ENCODE peak calls at places on chromosomes 7 and 10, in seven cellular contexts. Q is T-cell, W is hippocampal formation, Z is caudate nucleus, U is Caco-2, O is HT-29, P is GM04504. G is an unnamed sample.

GRCh38 chr10:104274762-104275721 is 6.1 kb downstream of the GSTO2 start:
- DNase-seq in W (peak; percentile 71), O (peak; percentile 76), P (no peak), Z (peak; percentile 68), Q (peak; percentile 14), U (no peak), G (no peak)

GRCh38 chr7:147535619-147536200 is 1054.9 kb upstream of the C7orf33 start:
- DNase-seq in Z (no peak), O (no peak), P (peak; percentile 21), Q (no peak), U (no peak), W (no peak), G (no peak)

GRCh38 chr7:50292165-50292757 is 12.3 kb upstream of the IKZF1 start:
- DNase-seq in Z (no peak), W (no peak), O (no peak), U (no peak), P (no peak), Q (no peak), G (no peak)

GRCh38 chr7:130942211-130942964 is 208.4 kb upstream of the KLF14 start:
- DNase-seq in Z (no peak), O (peak; percentile 85), W (no peak), P (no peak), U (no peak), Q (no peak), G (no peak)

GRCh38 chr10:61744469-61744868 is 81.7 kb downstream of the CABCOCO1 start:
- DNase-seq in U (no peak), Q (no peak), W (no peak), Z (no peak), O (peak; percentile 32), P (no peak), G (peak; percentile 1)

GRCh38 chr7:77933394-77933793 is 134.8 kb downstream of the PHTF2 start:
- DNase-seq in W (no peak), O (no peak), U (no peak), Z (no peak), Q (no peak), P (peak; percentile 16), G (no peak)

GRCh38 chr7:94781236-94781635 is 125.3 kb upstream of the SGCE start:
- DNase-seq in Q (no peak), U (no peak), W (no peak), Z (no peak), O (no peak), P (no peak), G (no peak)

GRCh38 chr10:61452655-61453641 is at the start of gene TMEM26:
- DNase-seq in W (no peak), U (no peak), O (no peak), Q (no peak), P (no peak), Z (peak; percentile 10), G (no peak)

GRCh38 chr7:106305732-106306131 is 20.9 kb upstream of the NAMPT start:
- DNase-seq in P (no peak), W (no peak), O (no peak), Q (no peak), U (no peak), Z (no peak), G (no peak)

GRCh38 chr10:12041766-12042408 is 722 bp downstream of the UPF2 start:
- DNase-seq in P (no peak), O (peak; percentile 61), W (no peak), U (peak; percentile 41), Q (no peak), Z (no peak), G (peak; percentile 8)

GRCh38 chr7:31134246-31135188 is 82.4 kb downstream of the ADCYAP1R1 start:
- DNase-seq in P (peak; percentile 42), Q (no peak), Z (peak; percentile 60), W (peak; percentile 46), U (peak; percentile 78), O (peak; percentile 91), G (peak; percentile 10)

GRCh38 chr7:24715171-24715570 is 42.1 kb downstream of the GSDME start:
- DNase-seq in P (no peak), W (no peak), O (no peak), U (no peak), Q (no peak), Z (no peak), G (no peak)

GRCh38 chr10:5629789-5630436 is 36.5 kb downstream of the ASB13 start:
- DNase-seq in O (peak; percentile 93), U (peak; percentile 92), W (peak; percentile 54), Q (peak; percentile 56), Z (peak; percentile 73), P (peak; percentile 68), G (peak; percentile 46)

GRCh38 chr10:36712695-36713094 is 412.7 kb upstream of the ANKRD30A start:
- DNase-seq in Q (no peak), Z (no peak), U (no peak), O (no peak), W (no peak), P (no peak), G (no peak)

GRCh38 chr10:61643316-61643751 is 19.4 kb upstream of the CABCOCO1 start:
- DNase-seq in O (no peak), W (no peak), Z (no peak), Q (no peak), U (no peak), P (peak; percentile 60), G (peak; percentile 12)

GRCh38 chr7:95598511-95598910 is 2.2 kb upstream of the PDK4 start:
- DNase-seq in O (no peak), W (no peak), Q (no peak), Z (no peak), P (no peak), U (no peak), G (no peak)

GRCh38 chr7:7581531-7582179 is 15.0 kb downstream of the MIOS start:
- DNase-seq in O (peak; percentile 7), P (no peak), U (no peak), Z (no peak), W (no peak), Q (no peak), G (no peak)

GRCh38 chr7:47291461-47292051 is 290.4 kb downstream of the TNS3 start:
- DNase-seq in U (no peak), Q (no peak), P (peak; percentile 87), Z (no peak), O (no peak), W (no peak), G (no peak)

GRCh38 chr7:471866-472639 is 47.6 kb downstream of the PDGFA start:
- DNase-seq in W (peak; percentile 18), O (no peak), Q (peak; percentile 5), Z (no peak), U (no peak), P (peak; percentile 93), G (no peak)

GRCh38 chr10:11197266-11197712 is 179.6 kb downstream of the CELF2 start:
- DNase-seq in U (no peak), O (no peak), Z (peak; percentile 19), Q (no peak), W (no peak), P (no peak), G (no peak)

GRCh38 chr7:106400990-106401389 is 116.2 kb upstream of the NAMPT start:
- DNase-seq in P (no peak), Z (no peak), O (no peak), U (no peak), W (no peak), Q (no peak), G (no peak)

GRCh38 chr7:127886248-127886647 is 145.0 kb downstream of the LRRC4 start:
- DNase-seq in Z (no peak), Q (no peak), P (no peak), W (no peak), U (no peak), O (no peak), G (no peak)

GRCh38 chr7:41695661-41696322 is 7.1 kb downstream of the INHBA start:
- DNase-seq in P (no peak), U (no peak), W (no peak), Q (no peak), O (no peak), Z (no peak), G (no peak)

GRCh38 chr7:154832557-154833138 is 170.3 kb downstream of the PAXIP1 start:
- DNase-seq in Q (no peak), P (no peak), O (peak; percentile 67), Z (peak; percentile 60), U (peak; percentile 25), W (peak; percentile 43), G (peak; percentile 19)

GRCh38 chr7:159086301-159086925 is 58.3 kb downstream of the VIPR2 start:
- DNase-seq in Q (no peak), U (no peak), O (no peak), W (no peak), Z (no peak), P (no peak), G (no peak)

GRCh38 chr7:19772323-19772722 is 1.1 kb downstream of the TMEM196 start:
- DNase-seq in W (no peak), O (no peak), Q (no peak), P (no peak), U (no peak), Z (no peak), G (no peak)

GRCh38 chr7:116525298-116525912 is 569 bp downstream of the CAV1 start:
- DNase-seq in W (no peak), Z (no peak), U (peak; percentile 47), P (no peak), Q (no peak), O (peak; percentile 57), G (no peak)

GRCh38 chr10:60958892-60959601 is 15.1 kb upstream of the RHOBTB1 start:
- DNase-seq in Q (no peak), U (no peak), P (no peak), Z (no peak), W (no peak), O (no peak), G (no peak)

GRCh38 chr10:129035052-129035805 is 431.8 kb upstream of the MGMT start:
- DNase-seq in W (no peak), Z (no peak), Q (peak; percentile 71), U (no peak), P (no peak), O (no peak), G (no peak)

GRCh38 chr10:131146790-131147189 is 164.7 kb downstream of the TCERG1L start:
- DNase-seq in W (no peak), U (no peak), P (no peak), O (no peak), Q (no peak), Z (no peak), G (no peak)

GRCh38 chr10:17229717-17229966 is 1.6 kb downstream of the VIM start:
- DNase-seq in Q (no peak), W (no peak), U (peak; percentile 53), O (no peak), P (no peak), Z (no peak), G (no peak)

GRCh38 chr10:49138361-49138891 is 4.6 kb upstream of the FAM170B start:
- DNase-seq in Z (no peak), O (no peak), Q (no peak), P (peak; percentile 60), W (no peak), U (no peak), G (no peak)

GRCh38 chr7:3481435-3481834 is 180.4 kb downstream of the SDK1 start:
- DNase-seq in O (no peak), Z (no peak), W (no peak), Q (no peak), P (no peak), U (no peak), G (no peak)

GRCh38 chr10:33258951-33259350 is 75.5 kb downstream of the NRP1 start:
- DNase-seq in W (no peak), Z (no peak), P (no peak), O (peak; percentile 29), Q (no peak), U (no peak), G (no peak)

GRCh38 chr7:80957226-80957625 is 38.4 kb upstream of the SEMA3C start:
- DNase-seq in U (no peak), P (no peak), Q (no peak), Z (no peak), O (no peak), W (no peak), G (no peak)

GRCh38 chr10:9243861-9244515 is 1189.5 kb downstream of the GATA3 start:
- DNase-seq in W (no peak), Q (no peak), Z (no peak), P (no peak), U (no peak), O (no peak), G (no peak)

GRCh38 chr10:101008823-101009423 is 9.3 kb downstream of the LZTS2 start:
- DNase-seq in O (peak; percentile 78), Q (no peak), P (no peak), U (no peak), W (peak; percentile 72), Z (peak; percentile 82), G (no peak)

GRCh38 chr7:102129636-102130370 is 156.9 kb upstream of the SH2B2 start:
- DNase-seq in Q (no peak), P (no peak), Z (no peak), W (no peak), O (no peak), U (no peak), G (no peak)

G was measured in HL-60.